ENCODE peak calls at places on chromosome 1, in seven cellular contexts. One of them, this sample, is unnamed.

GRCh38 chr1:31763671-31764306 is 351 bp downstream of the ADGRB2 start:
- DNase-seq in GM20000: peak; percentile 59
- DNase-seq in transverse colon: no peak
- DNase-seq in body of pancreas: no peak
- DNase-seq in astrocyte of the spinal cord: no peak
- DNase-seq in fibroblast of mammary gland: no peak
- DNase-seq in AG09309: no peak
- DNase-seq in this sample: no peak

GRCh38 chr1:64691631-64692030 is 53.2 kb upstream of the RAVER2 start:
- DNase-seq in GM20000: no peak
- DNase-seq in transverse colon: no peak
- DNase-seq in body of pancreas: no peak
- DNase-seq in astrocyte of the spinal cord: peak; percentile 51
- DNase-seq in fibroblast of mammary gland: peak; percentile 52
- DNase-seq in AG09309: no peak
- DNase-seq in this sample: peak; percentile 69

GRCh38 chr1:104064391-104064790 is 314.7 kb downstream of the AMY1C start:
- DNase-seq in GM20000: no peak
- DNase-seq in transverse colon: no peak
- DNase-seq in body of pancreas: no peak
- DNase-seq in astrocyte of the spinal cord: peak; percentile 1
- DNase-seq in fibroblast of mammary gland: no peak
- DNase-seq in AG09309: no peak
- DNase-seq in this sample: no peak

GRCh38 chr1:178241057-178241456 is 147.2 kb downstream of the RASAL2 start:
- DNase-seq in GM20000: no peak
- DNase-seq in transverse colon: no peak
- DNase-seq in body of pancreas: no peak
- DNase-seq in astrocyte of the spinal cord: peak; percentile 62
- DNase-seq in fibroblast of mammary gland: peak; percentile 68
- DNase-seq in AG09309: no peak
- DNase-seq in this sample: peak; percentile 63

GRCh38 chr1:2258122-2258812 is 30.1 kb downstream of the SKI start:
- DNase-seq in GM20000: no peak
- DNase-seq in transverse colon: no peak
- DNase-seq in body of pancreas: no peak
- DNase-seq in astrocyte of the spinal cord: no peak
- DNase-seq in fibroblast of mammary gland: no peak
- DNase-seq in AG09309: no peak
- DNase-seq in this sample: no peak

GRCh38 chr1:169884616-169885015 is 9.1 kb downstream of the SCYL3 start:
- DNase-seq in GM20000: no peak
- DNase-seq in transverse colon: no peak
- DNase-seq in body of pancreas: no peak
- DNase-seq in astrocyte of the spinal cord: no peak
- DNase-seq in fibroblast of mammary gland: no peak
- DNase-seq in AG09309: no peak
- DNase-seq in this sample: no peak

GRCh38 chr1:198529414-198529813 is 11.1 kb downstream of the ATP6V1G3 start:
- DNase-seq in GM20000: no peak
- DNase-seq in transverse colon: no peak
- DNase-seq in body of pancreas: no peak
- DNase-seq in astrocyte of the spinal cord: peak; percentile 77
- DNase-seq in fibroblast of mammary gland: peak; percentile 89
- DNase-seq in AG09309: peak; percentile 77
- DNase-seq in this sample: peak; percentile 81

GRCh38 chr1:152164542-152165136 is 5.6 kb upstream of the RPTN start:
- DNase-seq in GM20000: no peak
- DNase-seq in transverse colon: no peak
- DNase-seq in body of pancreas: peak; percentile 55
- DNase-seq in astrocyte of the spinal cord: no peak
- DNase-seq in fibroblast of mammary gland: no peak
- DNase-seq in AG09309: no peak
- DNase-seq in this sample: no peak

GRCh38 chr1:226736908-226737818 is 1.9 kb downstream of the ITPKB start:
- DNase-seq in GM20000: peak; percentile 59
- DNase-seq in transverse colon: peak; percentile 39
- DNase-seq in body of pancreas: peak; percentile 30
- DNase-seq in astrocyte of the spinal cord: peak; percentile 47
- DNase-seq in fibroblast of mammary gland: peak; percentile 15
- DNase-seq in AG09309: no peak
- DNase-seq in this sample: peak; percentile 39

GRCh38 chr1:42379794-42380616 is 587 bp upstream of the RIMKLA start:
- DNase-seq in GM20000: peak; percentile 54
- DNase-seq in transverse colon: no peak
- DNase-seq in body of pancreas: peak; percentile 3
- DNase-seq in astrocyte of the spinal cord: peak; percentile 17
- DNase-seq in fibroblast of mammary gland: peak; percentile 32
- DNase-seq in AG09309: no peak
- DNase-seq in this sample: peak; percentile 35

GRCh38 chr1:22313321-22313720 is 138.3 kb upstream of the ZBTB40 start:
- DNase-seq in GM20000: no peak
- DNase-seq in transverse colon: no peak
- DNase-seq in body of pancreas: no peak
- DNase-seq in astrocyte of the spinal cord: no peak
- DNase-seq in fibroblast of mammary gland: no peak
- DNase-seq in AG09309: no peak
- DNase-seq in this sample: no peak

GRCh38 chr1:98072047-98072446 is 151.2 kb upstream of the DPYD start:
- DNase-seq in GM20000: no peak
- DNase-seq in transverse colon: no peak
- DNase-seq in body of pancreas: no peak
- DNase-seq in astrocyte of the spinal cord: no peak
- DNase-seq in fibroblast of mammary gland: no peak
- DNase-seq in AG09309: no peak
- DNase-seq in this sample: no peak

GRCh38 chr1:98075626-98076025 is 154.8 kb upstream of the DPYD start:
- DNase-seq in GM20000: no peak
- DNase-seq in transverse colon: no peak
- DNase-seq in body of pancreas: no peak
- DNase-seq in astrocyte of the spinal cord: no peak
- DNase-seq in fibroblast of mammary gland: no peak
- DNase-seq in AG09309: no peak
- DNase-seq in this sample: no peak

GRCh38 chr1:98078586-98078985 is 157.8 kb upstream of the DPYD start:
- DNase-seq in GM20000: no peak
- DNase-seq in transverse colon: no peak
- DNase-seq in body of pancreas: no peak
- DNase-seq in astrocyte of the spinal cord: no peak
- DNase-seq in fibroblast of mammary gland: peak; percentile 60
- DNase-seq in AG09309: no peak
- DNase-seq in this sample: peak; percentile 48

GRCh38 chr1:98081951-98082350 is 161.1 kb upstream of the DPYD start:
- DNase-seq in GM20000: no peak
- DNase-seq in transverse colon: no peak
- DNase-seq in body of pancreas: no peak
- DNase-seq in astrocyte of the spinal cord: no peak
- DNase-seq in fibroblast of mammary gland: no peak
- DNase-seq in AG09309: no peak
- DNase-seq in this sample: no peak

GRCh38 chr1:98077691-98078090 is 156.9 kb upstream of the DPYD start:
- DNase-seq in GM20000: no peak
- DNase-seq in transverse colon: no peak
- DNase-seq in body of pancreas: no peak
- DNase-seq in astrocyte of the spinal cord: no peak
- DNase-seq in fibroblast of mammary gland: peak; percentile 28
- DNase-seq in AG09309: no peak
- DNase-seq in this sample: no peak
- TF ChIP-seq CTCF in GM20000: no peak
- TF ChIP-seq CTCF in transverse colon: no peak
- TF ChIP-seq CTCF in body of pancreas: no peak
- TF ChIP-seq CTCF in astrocyte of the spinal cord: no peak
- TF ChIP-seq CTCF in fibroblast of mammary gland: no peak
- TF ChIP-seq CTCF in AG09309: no peak
- TF ChIP-seq CTCF in this sample: no peak

DNA sequence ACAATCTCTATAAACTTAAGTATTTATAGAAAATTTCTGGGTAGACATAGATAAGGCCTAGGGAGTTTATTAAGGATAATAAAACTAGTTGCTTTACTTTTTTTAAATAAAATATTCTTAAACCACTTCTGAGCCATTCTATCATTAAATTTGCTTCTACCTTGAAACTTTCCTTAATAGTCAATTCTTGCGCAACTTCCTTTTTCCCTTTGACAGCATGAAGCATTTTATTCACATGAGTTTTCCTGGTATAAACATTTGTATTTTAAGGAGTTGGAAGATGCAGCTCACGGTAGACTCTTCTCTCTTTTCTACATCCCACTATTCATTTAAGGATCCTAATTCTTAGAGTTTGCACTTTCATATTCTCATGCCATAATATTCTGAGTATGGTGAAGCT is 75.8 kb upstream of the DPH5 start:
- DNase-seq in GM20000: no peak
- DNase-seq in transverse colon: no peak
- DNase-seq in body of pancreas: no peak
- DNase-seq in astrocyte of the spinal cord: peak; percentile 7
- DNase-seq in fibroblast of mammary gland: peak; percentile 40
- DNase-seq in AG09309: no peak
- DNase-seq in this sample: peak; percentile 61
- TF ChIP-seq CTCF in GM20000: no peak
- TF ChIP-seq CTCF in transverse colon: no peak
- TF ChIP-seq CTCF in body of pancreas: no peak
- TF ChIP-seq CTCF in astrocyte of the spinal cord: no peak
- TF ChIP-seq CTCF in fibroblast of mammary gland: no peak
- TF ChIP-seq CTCF in AG09309: no peak
- TF ChIP-seq CTCF in this sample: no peak

GRCh38 chr1:163408262-163408661 is 86.5 kb downstream of the NUF2 start:
- DNase-seq in GM20000: no peak
- DNase-seq in transverse colon: no peak
- DNase-seq in body of pancreas: no peak
- DNase-seq in astrocyte of the spinal cord: no peak
- DNase-seq in fibroblast of mammary gland: no peak
- DNase-seq in AG09309: no peak
- DNase-seq in this sample: no peak

GRCh38 chr1:163410073-163410522 is 88.3 kb downstream of the NUF2 start:
- DNase-seq in GM20000: peak; percentile 57
- DNase-seq in transverse colon: peak; percentile 49
- DNase-seq in body of pancreas: peak; percentile 24
- DNase-seq in astrocyte of the spinal cord: peak; percentile 70
- DNase-seq in fibroblast of mammary gland: peak; percentile 62
- DNase-seq in AG09309: peak; percentile 11
- DNase-seq in this sample: peak; percentile 71

GRCh38 chr1:163406787-163407186 is 85.0 kb downstream of the NUF2 start:
- DNase-seq in GM20000: no peak
- DNase-seq in transverse colon: no peak
- DNase-seq in body of pancreas: no peak
- DNase-seq in astrocyte of the spinal cord: no peak
- DNase-seq in fibroblast of mammary gland: no peak
- DNase-seq in AG09309: no peak
- DNase-seq in this sample: no peak

GRCh38 chr1:163414778-163415177 is 93.0 kb downstream of the NUF2 start:
- DNase-seq in GM20000: peak; percentile 22
- DNase-seq in transverse colon: no peak
- DNase-seq in body of pancreas: no peak
- DNase-seq in astrocyte of the spinal cord: no peak
- DNase-seq in fibroblast of mammary gland: no peak
- DNase-seq in AG09309: no peak
- DNase-seq in this sample: no peak

GRCh38 chr1:163412216-163412615 is 90.5 kb downstream of the NUF2 start:
- DNase-seq in GM20000: no peak
- DNase-seq in transverse colon: no peak
- DNase-seq in body of pancreas: no peak
- DNase-seq in astrocyte of the spinal cord: no peak
- DNase-seq in fibroblast of mammary gland: no peak
- DNase-seq in AG09309: no peak
- DNase-seq in this sample: no peak
- TF ChIP-seq CTCF in GM20000: no peak
- TF ChIP-seq CTCF in transverse colon: no peak
- TF ChIP-seq CTCF in body of pancreas: no peak
- TF ChIP-seq CTCF in astrocyte of the spinal cord: no peak
- TF ChIP-seq CTCF in fibroblast of mammary gland: no peak
- TF ChIP-seq CTCF in AG09309: no peak
- TF ChIP-seq CTCF in this sample: no peak

GRCh38 chr1:168687796-168688195 is 41.2 kb downstream of the DPT start:
- DNase-seq in GM20000: no peak
- DNase-seq in transverse colon: no peak
- DNase-seq in body of pancreas: no peak
- DNase-seq in astrocyte of the spinal cord: no peak
- DNase-seq in fibroblast of mammary gland: no peak
- DNase-seq in AG09309: no peak
- DNase-seq in this sample: no peak
- TF ChIP-seq CTCF in GM20000: no peak
- TF ChIP-seq CTCF in transverse colon: no peak
- TF ChIP-seq CTCF in body of pancreas: no peak
- TF ChIP-seq CTCF in astrocyte of the spinal cord: no peak
- TF ChIP-seq CTCF in fibroblast of mammary gland: no peak
- TF ChIP-seq CTCF in AG09309: peak; percentile 1
- TF ChIP-seq CTCF in this sample: no peak

DNA sequence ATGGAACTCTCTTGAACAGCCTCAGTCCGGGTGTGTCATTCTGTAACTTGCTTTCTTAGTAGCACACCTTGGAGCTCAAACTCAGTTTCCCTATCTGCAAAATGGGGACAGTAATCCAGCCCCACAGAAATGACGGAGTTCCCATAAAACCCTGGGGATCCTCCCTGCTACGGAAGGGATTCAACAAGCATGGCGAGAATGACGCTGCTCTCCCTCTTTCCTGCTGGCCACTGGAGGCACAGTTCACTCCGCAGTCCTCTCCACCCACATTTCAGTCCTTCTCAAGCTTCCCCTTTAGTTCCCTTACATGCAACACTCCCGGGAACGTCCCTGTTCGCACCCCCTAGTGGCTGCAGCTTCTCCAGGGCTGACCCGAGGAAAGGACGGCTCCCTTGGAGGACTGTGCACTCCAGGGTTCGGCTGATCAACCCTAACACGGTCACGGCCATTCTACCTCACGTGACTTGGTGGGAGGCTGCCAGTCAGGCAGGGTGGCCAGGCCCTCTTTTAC is 20.6 kb downstream of the RUNX3 start:
- DNase-seq in GM20000: no peak
- DNase-seq in transverse colon: peak; percentile 85
- DNase-seq in body of pancreas: peak; percentile 59
- DNase-seq in astrocyte of the spinal cord: peak; percentile 68
- DNase-seq in fibroblast of mammary gland: peak; percentile 89
- DNase-seq in AG09309: no peak
- DNase-seq in this sample: peak; percentile 85
- TF ChIP-seq CTCF in GM20000: peak; percentile 13
- TF ChIP-seq CTCF in transverse colon: peak; percentile 35
- TF ChIP-seq CTCF in body of pancreas: no peak
- TF ChIP-seq CTCF in astrocyte of the spinal cord: peak; percentile 74
- TF ChIP-seq CTCF in fibroblast of mammary gland: peak; percentile 73
- TF ChIP-seq CTCF in AG09309: no peak
- TF ChIP-seq CTCF in this sample: peak; percentile 72

DNA sequence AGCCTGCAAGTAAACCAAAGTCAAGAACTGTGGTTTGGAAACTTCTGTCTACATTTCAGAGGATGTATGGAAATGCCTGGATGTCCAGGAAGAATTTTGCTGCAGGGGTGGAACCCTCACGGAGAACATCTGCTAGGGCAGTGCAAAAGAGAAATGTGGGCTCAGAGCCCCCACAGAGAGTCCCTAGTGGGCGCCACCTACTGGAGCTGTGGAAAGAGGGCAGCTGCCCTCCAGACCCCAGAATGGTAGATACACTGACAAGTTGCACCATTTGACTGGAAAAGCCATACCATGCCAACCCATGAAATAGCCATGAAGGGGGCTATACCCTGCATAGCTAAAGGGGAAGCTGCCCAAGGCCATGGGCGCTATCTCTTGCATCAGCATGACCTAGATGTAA is 1672.4 kb downstream of the KCNT2 start:
- DNase-seq in GM20000: no peak
- DNase-seq in transverse colon: no peak
- DNase-seq in body of pancreas: no peak
- DNase-seq in astrocyte of the spinal cord: no peak
- DNase-seq in fibroblast of mammary gland: no peak
- DNase-seq in AG09309: no peak
- DNase-seq in this sample: no peak
- TF ChIP-seq CTCF in GM20000: no peak
- TF ChIP-seq CTCF in transverse colon: no peak
- TF ChIP-seq CTCF in body of pancreas: no peak
- TF ChIP-seq CTCF in astrocyte of the spinal cord: no peak
- TF ChIP-seq CTCF in fibroblast of mammary gland: no peak
- TF ChIP-seq CTCF in AG09309: no peak
- TF ChIP-seq CTCF in this sample: no peak